ENCODE peak calls at places on chromosomes 5 and 9, in six cellular contexts. One of them, this sample, is unnamed.

GRCh38 chr5:109740329-109740728 is 50.6 kb downstream of the MAN2A1 start:
- DNase-seq in central memory CD8-positive, alpha-beta T cell: no peak
- DNase-seq in C1 segment of cervical spinal cord: no peak
- DNase-seq in upper lobe of left lung: no peak
- DNase-seq in hepatocyte: no peak
- DNase-seq in frontal cortex: no peak
- DNase-seq in this sample: no peak

GRCh38 chr5:73007051-73007450 is 51.2 kb downstream of the FCHO2 start:
- DNase-seq in upper lobe of left lung: no peak
- DNase-seq in frontal cortex: no peak
- DNase-seq in central memory CD8-positive, alpha-beta T cell: no peak
- DNase-seq in C1 segment of cervical spinal cord: no peak
- DNase-seq in hepatocyte: no peak
- DNase-seq in this sample: no peak

GRCh38 chr5:178998441-178998840 is 3.3 kb upstream of the GRM6 start:
- DNase-seq in C1 segment of cervical spinal cord: no peak
- DNase-seq in hepatocyte: no peak
- DNase-seq in frontal cortex: no peak
- DNase-seq in upper lobe of left lung: peak
- DNase-seq in central memory CD8-positive, alpha-beta T cell: no peak
- DNase-seq in this sample: no peak

GRCh38 chr5:151679421-151680155 is 7.1 kb downstream of the SPARC start:
- DNase-seq in hepatocyte: no peak
- DNase-seq in central memory CD8-positive, alpha-beta T cell: no peak
- DNase-seq in frontal cortex: no peak
- DNase-seq in C1 segment of cervical spinal cord: no peak
- DNase-seq in upper lobe of left lung: no peak
- DNase-seq in this sample: no peak

GRCh38 chr5:179803651-179804598 is 2.7 kb downstream of the MGAT4B start:
- DNase-seq in hepatocyte: peak
- DNase-seq in frontal cortex: no peak
- DNase-seq in central memory CD8-positive, alpha-beta T cell: no peak
- DNase-seq in C1 segment of cervical spinal cord: no peak
- DNase-seq in upper lobe of left lung: peak
- DNase-seq in this sample: peak

GRCh38 chr5:8340739-8341344 is 471.9 kb downstream of the MTRR start:
- DNase-seq in frontal cortex: no peak
- DNase-seq in central memory CD8-positive, alpha-beta T cell: no peak
- DNase-seq in C1 segment of cervical spinal cord: no peak
- DNase-seq in upper lobe of left lung: no peak
- DNase-seq in hepatocyte: peak
- DNase-seq in this sample: no peak

GRCh38 chr5:107135391-107135790 is 535.3 kb downstream of the EFNA5 start:
- DNase-seq in frontal cortex: no peak
- DNase-seq in upper lobe of left lung: no peak
- DNase-seq in C1 segment of cervical spinal cord: no peak
- DNase-seq in hepatocyte: no peak
- DNase-seq in central memory CD8-positive, alpha-beta T cell: no peak
- DNase-seq in this sample: no peak

GRCh38 chr9:109974143-109974917 is 194.3 kb downstream of the PALM2AKAP2 start:
- DNase-seq in upper lobe of left lung: no peak
- DNase-seq in frontal cortex: no peak
- DNase-seq in C1 segment of cervical spinal cord: no peak
- DNase-seq in central memory CD8-positive, alpha-beta T cell: no peak
- DNase-seq in hepatocyte: no peak
- DNase-seq in this sample: no peak

GRCh38 chr5:181039471-181039870 is 595 bp upstream of the BTNL9 start:
- DNase-seq in upper lobe of left lung: no peak
- DNase-seq in frontal cortex: no peak
- DNase-seq in hepatocyte: no peak
- DNase-seq in central memory CD8-positive, alpha-beta T cell: no peak
- DNase-seq in C1 segment of cervical spinal cord: no peak
- DNase-seq in this sample: no peak

GRCh38 chr5:110512266-110512665 is 214.2 kb downstream of the TMEM232 start:
- DNase-seq in C1 segment of cervical spinal cord: no peak
- DNase-seq in frontal cortex: no peak
- DNase-seq in upper lobe of left lung: no peak
- DNase-seq in hepatocyte: no peak
- DNase-seq in central memory CD8-positive, alpha-beta T cell: no peak
- DNase-seq in this sample: no peak